ENCODE peak calls at places on chromosome 2, in four cellular contexts. T, V, E and P are unnamed samples.

GRCh38 chr2:31140151-31140550 is 1.9 kb upstream of the GALNT14 start:
- DNase-seq in T (no peak), E (no peak), V (no peak), P (no peak)

GRCh38 chr2:10941383-10941782 is 29.6 kb downstream of the KCNF1 start:
- DNase-seq in T (no peak), V (no peak), E (no peak), P (no peak)

GRCh38 chr2:27720004-27720551 is 51.4 kb upstream of the MRPL33 start:
- DNase-seq in V (peak), E (peak), T (peak), P (no peak)

GRCh38 chr2:235859651-235860050 is 308.5 kb downstream of the GBX2 start:
- DNase-seq in T (no peak), E (peak), V (no peak), P (no peak)

GRCh38 chr2:232026941-232027340 is 65.4 kb downstream of the DIS3L2 start:
- DNase-seq in T (no peak), V (no peak), E (no peak), P (no peak)

GRCh38 chr2:20449501-20450200 is 2.8 kb downstream of the RHOB start:
- DNase-seq in E (peak), T (no peak), V (peak), P (no peak)

GRCh38 chr2:69789129-69789528 is 40.3 kb upstream of the GMCL1 start:
- DNase-seq in E (peak), T (peak), V (peak), P (no peak)

GRCh38 chr2:177088542-177088941 is 124.1 kb upstream of the HNRNPA3 start:
- DNase-seq in E (no peak), T (no peak), V (no peak), P (no peak)

GRCh38 chr2:241773511-241774418 is 2.9 kb upstream of the GAL3ST2 start:
- DNase-seq in V (no peak), T (no peak), E (no peak), P (peak)

GRCh38 chr2:203678971-203679370 is 27.5 kb upstream of the CD28 start:
- DNase-seq in V (peak), T (no peak), E (no peak), P (no peak)

GRCh38 chr2:16537347-16537746 is 128.3 kb downstream of the CYRIA start:
- DNase-seq in T (no peak), V (peak), E (no peak), P (no peak)

GRCh38 chr2:233059547-233059796 is 670 bp upstream of the INPP5D start:
- DNase-seq in E (no peak), T (no peak), V (no peak), P (no peak)
- TF ChIP-seq CTCF in E (no peak), T (no peak), V (no peak), P (no peak)

DNA sequence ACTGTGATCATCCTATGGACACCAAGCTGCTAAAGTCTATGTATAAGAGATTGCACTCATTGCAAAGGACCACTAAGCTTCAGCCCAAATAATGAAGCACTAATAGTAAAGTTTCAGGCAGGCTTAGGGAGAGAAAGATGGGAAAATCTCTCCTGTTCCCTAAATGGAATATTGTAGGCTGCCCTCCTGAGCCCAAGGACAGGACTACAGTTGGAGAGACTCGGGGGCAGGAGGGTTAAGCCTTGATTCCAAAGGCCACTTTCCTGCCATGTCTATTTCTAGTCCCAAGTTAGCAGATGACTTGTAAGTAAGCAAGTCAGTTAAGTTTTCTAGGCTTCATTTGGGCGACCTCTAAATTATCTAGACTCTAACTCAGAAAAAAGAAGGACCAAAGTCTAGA is 9.0 kb downstream of the TMEM247 start:
- DNase-seq in T (no peak), E (no peak), V (no peak), P (no peak)
- TF ChIP-seq CTCF in T (no peak), E (no peak), V (no peak), P (no peak)

DNA sequence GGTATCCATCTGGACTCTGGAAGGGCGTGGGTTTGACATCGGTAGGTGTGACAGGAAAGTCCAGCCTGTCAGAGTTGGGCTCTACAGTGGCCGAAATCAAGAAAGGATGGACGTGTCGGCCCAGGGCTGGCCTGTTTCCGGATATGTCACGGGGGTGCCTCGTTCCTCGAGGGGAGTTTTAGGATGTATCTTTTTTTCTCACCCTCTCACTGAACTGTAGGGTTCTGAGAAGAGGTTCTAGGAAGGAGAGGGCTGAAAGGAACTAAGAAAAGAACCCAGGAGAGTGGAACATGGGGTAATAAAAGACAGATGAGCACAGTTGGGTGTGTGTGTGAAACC is 7.2 kb upstream of the SP9 start:
- DNase-seq in V (no peak), E (no peak), T (no peak), P (no peak)
- TF ChIP-seq CTCF in V (no peak), E (no peak), T (no peak), P (no peak)

GRCh38 chr2:120012363-120012762 is 514 bp upstream of the EPB41L5 start:
- DNase-seq in T (no peak), E (no peak), V (no peak), P (no peak)

GRCh38 chr2:120014231-120014990 is 1.5 kb downstream of the EPB41L5 start:
- DNase-seq in E (no peak), V (no peak), T (no peak), P (no peak)

GRCh38 chr2:120016800-120017199 is 3.9 kb downstream of the EPB41L5 start:
- DNase-seq in E (no peak), T (no peak), V (no peak), P (no peak)

GRCh38 chr2:120013569-120014223 is 819 bp downstream of the EPB41L5 start:
- DNase-seq in V (no peak), T (no peak), E (no peak), P (no peak)

GRCh38 chr2:120012771-120013568 is at the start of gene EPB41L5:
- DNase-seq in T (peak), V (peak), E (peak), P (peak)
- TF ChIP-seq CTCF in T (no peak), V (peak), E (no peak), P (no peak)

GRCh38 chr2:18218160-18218933 is 339.9 kb downstream of the KCNS3 start:
- DNase-seq in E (no peak), T (no peak), V (no peak), P (no peak)

GRCh38 chr2:18214936-18215335 is 336.5 kb downstream of the KCNS3 start:
- DNase-seq in T (no peak), E (no peak), V (peak), P (no peak)

GRCh38 chr2:18213986-18214385 is 335.5 kb downstream of the KCNS3 start:
- DNase-seq in E (no peak), T (no peak), V (no peak), P (no peak)

DNA sequence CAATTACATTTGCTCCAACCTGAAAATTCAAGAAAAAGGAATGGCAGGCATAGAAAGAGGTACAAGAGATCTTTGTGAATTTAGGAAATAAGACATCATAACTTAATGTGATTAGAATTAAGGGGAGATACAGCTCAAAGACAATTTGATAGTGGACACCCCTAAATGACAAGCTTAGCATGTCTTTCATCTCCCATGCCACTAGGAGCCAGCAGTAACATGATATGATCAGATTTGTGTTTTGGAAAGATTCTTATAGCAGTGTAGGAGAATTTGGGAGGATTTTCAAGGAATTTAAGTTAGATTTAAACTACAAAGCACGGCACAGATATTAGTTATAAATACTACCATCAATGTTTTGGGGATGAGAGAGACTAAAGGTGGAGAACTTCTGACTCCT is 340.8 kb downstream of the RDH14 start:
- DNase-seq in V (peak), E (peak), T (no peak), P (no peak)
- TF ChIP-seq CTCF in V (peak), E (peak), T (peak), P (no peak)

DNA sequence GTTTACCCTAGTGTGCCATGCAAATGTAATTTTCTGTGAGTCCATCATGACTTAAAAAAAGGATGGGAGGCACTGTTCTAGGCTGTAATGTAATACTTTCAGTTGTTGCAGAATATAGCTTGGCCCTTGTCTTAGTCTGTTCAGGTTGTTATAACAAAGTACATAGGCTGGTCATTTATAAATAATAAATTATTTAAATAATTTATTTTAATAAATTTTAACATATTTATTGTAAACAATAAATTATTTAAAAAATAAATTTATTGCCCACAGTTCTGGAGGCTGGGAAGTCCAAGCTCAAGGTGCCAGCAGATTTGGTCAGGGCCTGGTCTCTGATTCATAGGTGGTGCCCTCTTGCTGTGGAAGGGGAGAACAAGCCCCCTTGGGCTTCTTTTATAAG is 35.2 kb downstream of the RAPGEF4 start:
- DNase-seq in E (no peak), V (no peak), T (no peak), P (no peak)
- TF ChIP-seq CTCF in E (no peak), V (no peak), T (no peak), P (no peak)

DNA sequence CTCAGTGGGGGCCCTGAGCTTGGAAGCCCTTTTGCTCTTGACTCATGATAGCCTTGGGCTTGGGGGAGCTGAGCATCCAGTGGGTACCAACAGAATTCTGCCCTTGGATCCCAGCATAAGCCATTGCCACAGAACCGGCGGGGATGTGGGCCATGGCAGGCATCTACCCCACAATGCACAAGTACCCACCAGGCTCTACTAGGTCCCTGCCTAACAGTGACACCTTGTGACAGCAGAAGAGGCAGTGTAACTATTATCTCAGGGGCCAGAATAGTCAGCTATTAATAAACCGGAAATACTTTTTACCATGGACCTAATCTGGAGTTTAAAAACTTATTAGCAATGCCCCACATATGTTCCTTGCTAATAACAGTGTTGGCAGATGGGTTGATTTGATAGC is 397.2 kb downstream of the TMEM182 start:
- DNase-seq in E (no peak), T (no peak), V (no peak), P (no peak)
- TF ChIP-seq CTCF in E (no peak), T (no peak), V (no peak), P (no peak)

GRCh38 chr2:53989210-53989862 is 18.5 kb upstream of the PSME4 start:
- DNase-seq in T (no peak), E (no peak), V (no peak), P (no peak)
- TF ChIP-seq CTCF in T (no peak), E (no peak), V (no peak), P (no peak)